ENCODE peak calls at places on chromosomes 13 and 19, in eight cellular contexts. X is GM23248; W is bronchial epithelial cell; J is thyroid gland; K is CD4-positive, CD25-positive, alpha-beta regulatory T cell; I is body of pancreas; B is neural progenitor cell; V is Caco-2. R is an unnamed sample.

GRCh38 chr19:7516281-7516862 is 469 bp downstream of the ZNF358 start:
- DNase-seq in B (peak; percentile 12), W (no peak), I (no peak), V (no peak), J (no peak), X (peak; percentile 34), K (no peak), R (no peak)

GRCh38 chr13:67238277-67238859 is 8.2 kb upstream of the PCDH9 start:
- DNase-seq in V (no peak), J (no peak), B (no peak), W (peak; percentile 23), K (no peak), X (peak; percentile 30), I (no peak), R (no peak)

GRCh38 chr13:21282065-21282464 is 105.6 kb downstream of the MRPL57 start:
- DNase-seq in K (no peak), W (no peak), I (no peak), B (no peak), J (no peak), X (no peak), V (no peak), R (no peak)

GRCh38 chr13:79194272-79194671 is 211.8 kb downstream of the RBM26 start:
- DNase-seq in V (no peak), I (no peak), B (no peak), J (no peak), W (no peak), X (no peak), K (no peak), R (peak; percentile 36)

GRCh38 chr19:12937243-12938053 is 961 bp upstream of the CALR start:
- DNase-seq in I (peak; percentile 49), K (no peak), X (peak; percentile 74), B (peak; percentile 69), J (peak; percentile 83), V (no peak), W (no peak), R (no peak)

GRCh38 chr13:110475117-110475516 is 86.4 kb downstream of the RAB20 start:
- DNase-seq in I (no peak), W (no peak), K (no peak), J (no peak), V (no peak), B (no peak), X (no peak), R (no peak)

GRCh38 chr13:32594339-32594738 is 8.1 kb downstream of the PDS5B start:
- DNase-seq in W (peak; percentile 22), J (no peak), B (no peak), X (peak; percentile 44), I (no peak), V (no peak), K (no peak), R (no peak)

GRCh38 chr13:80825276-80825675 is 484.4 kb upstream of the SPRY2 start:
- DNase-seq in J (no peak), V (no peak), W (no peak), K (no peak), X (no peak), I (no peak), B (no peak), R (no peak)

GRCh38 chr13:39847336-39847735 is 191.9 kb downstream of the COG6 start:
- DNase-seq in K (no peak), V (no peak), J (no peak), X (no peak), B (no peak), W (no peak), I (no peak), R (no peak)

GRCh38 chr19:40191836-40192646 is 815 bp downstream of the MAP3K10 start:
- DNase-seq in I (peak; percentile 35), V (no peak), W (no peak), B (peak; percentile 89), J (peak; percentile 24), X (peak; percentile 61), K (peak; percentile 22), R (no peak)

GRCh38 chr19:32570081-32570785 is 10.8 kb upstream of the PDCD5 start:
- DNase-seq in V (peak; percentile 75), J (peak; percentile 69), X (peak; percentile 80), B (peak; percentile 81), I (peak; percentile 51), W (peak; percentile 35), K (peak; percentile 36), R (peak; percentile 46)

GRCh38 chr13:108220042-108220441 is 1.9 kb downstream of the ABHD13 start:
- DNase-seq in J (peak; percentile 42), I (peak; percentile 71), X (no peak), W (peak; percentile 93), V (no peak), K (no peak), B (no peak), R (no peak)

GRCh38 chr13:42836930-42837329 is 55.5 kb downstream of the FAM216B start:
- DNase-seq in K (no peak), B (peak; percentile 25), V (peak; percentile 52), I (peak; percentile 18), W (peak; percentile 25), X (peak; percentile 73), J (peak; percentile 5), R (no peak)

GRCh38 chr19:11767633-11768133 is 883 bp downstream of the ZNF441 start:
- DNase-seq in V (peak; percentile 74), J (peak; percentile 41), W (peak; percentile 10), B (peak; percentile 43), X (peak; percentile 76), I (peak; percentile 74), K (no peak), R (peak; percentile 9)

GRCh38 chr13:37059848-37060192 is 332 bp upstream of the SUPT20H start:
- DNase-seq in W (no peak), K (no peak), X (no peak), B (no peak), J (no peak), V (no peak), I (no peak), R (no peak)

GRCh38 chr19:11422163-11423068 is 3.3 kb upstream of the RGL3 start:
- DNase-seq in V (peak; percentile 55), X (peak; percentile 74), W (peak; percentile 85), I (peak; percentile 86), B (peak; percentile 64), K (peak; percentile 56), J (peak; percentile 89), R (peak; percentile 70)

GRCh38 chr19:5992756-5993155 is 14.8 kb upstream of the RANBP3 start:
- DNase-seq in X (no peak), I (no peak), B (no peak), J (no peak), K (no peak), W (no peak), V (no peak), R (no peak)

GRCh38 chr19:35935911-35936737 is at the start of gene LRFN3:
- DNase-seq in I (peak; percentile 83), X (peak; percentile 84), W (peak; percentile 39), J (peak; percentile 71), B (peak; percentile 95), K (peak; percentile 29), V (peak; percentile 76), R (no peak)

GRCh38 chr13:26499209-26499601 is 58.3 kb upstream of the WASF3 start:
- DNase-seq in B (peak; percentile 31), W (peak; percentile 8), J (peak; percentile 59), V (peak; percentile 57), I (no peak), X (no peak), K (no peak), R (no peak)

GRCh38 chr13:97855570-97855970 is 97.9 kb upstream of the IPO5 start:
- DNase-seq in B (peak; percentile 88), X (peak; percentile 88), K (no peak), V (peak; percentile 50), J (peak; percentile 46), I (peak; percentile 42), W (peak; percentile 60), R (no peak)

GRCh38 chr19:38227272-38228004 is 3.4 kb upstream of the DPF1 start:
- DNase-seq in K (no peak), V (no peak), B (no peak), J (no peak), X (no peak), I (no peak), W (no peak), R (no peak)

GRCh38 chr19:38228005-38228377 is 4.0 kb upstream of the DPF1 start:
- DNase-seq in W (no peak), K (no peak), J (no peak), B (peak; percentile 38), X (no peak), I (no peak), V (no peak), R (no peak)

GRCh38 chr19:38228491-38229439 is 4.7 kb upstream of the DPF1 start:
- DNase-seq in B (peak; percentile 87), V (no peak), K (no peak), W (no peak), X (no peak), I (peak; percentile 15), J (no peak), R (no peak)

GRCh38 chr19:38231918-38232317 is 7.9 kb upstream of the DPF1 start:
- DNase-seq in I (no peak), J (no peak), W (no peak), K (no peak), B (no peak), V (no peak), X (no peak), R (no peak)

DNA sequence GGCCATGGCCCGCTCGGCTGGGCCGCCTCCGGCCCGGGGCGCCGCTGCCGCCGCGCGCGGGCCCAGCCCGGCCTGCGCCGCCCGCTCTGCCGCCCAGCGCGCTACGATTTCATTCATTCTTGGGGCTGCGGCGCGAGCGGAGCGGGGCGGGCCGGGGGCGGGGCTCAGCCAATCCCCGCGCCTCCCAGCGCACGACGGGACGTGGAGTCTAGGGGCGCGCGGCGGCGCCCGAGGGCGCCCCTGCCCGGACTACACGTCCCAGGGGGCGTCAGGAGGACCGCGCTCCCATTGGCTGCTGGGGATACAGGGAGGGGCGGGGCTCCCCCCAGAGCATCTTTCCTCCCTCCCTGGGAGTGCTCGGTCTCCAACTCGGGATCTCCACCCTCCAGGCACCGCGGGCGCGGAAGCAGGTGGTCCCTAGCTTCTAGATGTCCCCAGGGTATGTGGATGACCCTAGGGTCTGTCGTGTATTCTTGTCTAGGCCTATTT is 5.6 kb upstream of the DPF1 start:
- DNase-seq in J (no peak), X (peak; percentile 87), K (peak; percentile 39), B (peak; percentile 93), V (peak; percentile 91), I (peak; percentile 46), W (peak; percentile 43), R (peak; percentile 47)
- H3K4me3 ChIP-seq in J (no peak overlapping the region), X (peak overlapping the region; percentile 65), K (no peak overlapping the region), B (peak overlapping the region; percentile 78), V (peak overlapping the region; percentile 37), I (no peak overlapping the region), W (no peak overlapping the region), R (no peak overlapping the region)

GRCh38 chr19:998064-998463 is 2.2 kb upstream of the GRIN3B start:
- DNase-seq in V (no peak), B (no peak), J (no peak), K (no peak), I (no peak), W (no peak), X (no peak), R (no peak)
- H3K27me3 ChIP-seq in V (peaks cover 2% of the 10 kb centered on the region), B (peaks cover 71% of the 10 kb centered on the region), J (no peaks in the 10 kb centered on the region), K (peaks cover 6% of the 10 kb centered on the region), I (peaks cover 35% of the 10 kb centered on the region), W (peaks cover 12% of the 10 kb centered on the region), X (peaks cover 27% of the 10 kb centered on the region), R (peaks cover 25% of the 10 kb centered on the region)

GRCh38 chr19:49888478-49888901 is 8.2 kb downstream of the IL4I1 start:
- DNase-seq in W (no peak), K (no peak), I (no peak), J (no peak), X (no peak), V (peak; percentile 27), B (no peak), R (no peak)
- H3K4me3 ChIP-seq in W (no peak overlapping the region), K (no peak overlapping the region), I (no peak overlapping the region), J (no peak overlapping the region), X (no peak overlapping the region), V (no peak overlapping the region), B (no peak overlapping the region), R (no peak overlapping the region)

GRCh38 chr19:10295305-10295846 is 5.6 kb downstream of the ICAM5 start:
- DNase-seq in B (peak; percentile 46), K (peak; percentile 68), X (peak; percentile 46), V (no peak), I (peak; percentile 40), W (no peak), J (peak; percentile 81), R (peak; percentile 84)
- H3K27me3 ChIP-seq in B (peaks cover 99% of the 10 kb centered on the region), K (no peaks in the 10 kb centered on the region), X (no peaks in the 10 kb centered on the region), V (no peaks in the 10 kb centered on the region), I (peaks cover 59% of the 10 kb centered on the region), W (no peaks in the 10 kb centered on the region), J (peaks cover 33% of the 10 kb centered on the region), R (peaks cover 46% of the 10 kb centered on the region)

R was measured in CD8-positive, alpha-beta memory T cell.